ENCODE peak calls at places on chromosomes 16 and 17, in ten cellular contexts. One of them, this sample, is unnamed.
A peak's percentile ranks its signal among the peaks of the same experiment; 100 is the strongest.

GRCh38 chr16:27235055-27235937 is 32.0 kb downstream of the KDM8 start:
- DNase-seq in thoracic aorta: peak; percentile 57
- DNase-seq in RCC 7860: peak; percentile 57
- DNase-seq in effector CD4-positive, alpha-beta T cell: peak; percentile 91
- DNase-seq in H9: peak; percentile 52
- DNase-seq in progenitor cell of endocrine pancreas: no peak
- DNase-seq in OCI-LY7: peak; percentile 78
- DNase-seq in NCI-H1417 treated with DMSO at 0.1 percent for 48 hours: no peak
- DNase-seq in posterior cingulate gyrus: peak; percentile 69
- DNase-seq in psoas muscle: peak; percentile 92
- DNase-seq in this sample: peak; percentile 88

GRCh38 chr16:69057400-69058378 is 47.8 kb upstream of the HAS3 start:
- DNase-seq in thoracic aorta: no peak
- DNase-seq in RCC 7860: peak; percentile 87
- DNase-seq in effector CD4-positive, alpha-beta T cell: no peak
- DNase-seq in H9: no peak
- DNase-seq in progenitor cell of endocrine pancreas: no peak
- DNase-seq in OCI-LY7: no peak
- DNase-seq in NCI-H1417 treated with DMSO at 0.1 percent for 48 hours: no peak
- DNase-seq in posterior cingulate gyrus: no peak
- DNase-seq in psoas muscle: peak; percentile 60
- DNase-seq in this sample: no peak

GRCh38 chr16:17509194-17509593 is 38.4 kb upstream of the XYLT1 start:
- DNase-seq in thoracic aorta: no peak
- DNase-seq in RCC 7860: no peak
- DNase-seq in effector CD4-positive, alpha-beta T cell: no peak
- DNase-seq in H9: no peak
- DNase-seq in progenitor cell of endocrine pancreas: no peak
- DNase-seq in OCI-LY7: no peak
- DNase-seq in NCI-H1417 treated with DMSO at 0.1 percent for 48 hours: no peak
- DNase-seq in posterior cingulate gyrus: no peak
- DNase-seq in psoas muscle: no peak
- DNase-seq in this sample: no peak

GRCh38 chr17:77164483-77165030 is 23.8 kb downstream of the SEC14L1 start:
- DNase-seq in thoracic aorta: no peak
- DNase-seq in RCC 7860: no peak
- DNase-seq in effector CD4-positive, alpha-beta T cell: no peak
- DNase-seq in H9: no peak
- DNase-seq in progenitor cell of endocrine pancreas: no peak
- DNase-seq in OCI-LY7: no peak
- DNase-seq in NCI-H1417 treated with DMSO at 0.1 percent for 48 hours: no peak
- DNase-seq in posterior cingulate gyrus: no peak
- DNase-seq in psoas muscle: no peak
- DNase-seq in this sample: no peak

GRCh38 chr16:79536958-79537357 is 63.6 kb downstream of the MAF start:
- DNase-seq in thoracic aorta: no peak
- DNase-seq in RCC 7860: no peak
- DNase-seq in effector CD4-positive, alpha-beta T cell: no peak
- DNase-seq in H9: no peak
- DNase-seq in progenitor cell of endocrine pancreas: no peak
- DNase-seq in OCI-LY7: no peak
- DNase-seq in NCI-H1417 treated with DMSO at 0.1 percent for 48 hours: no peak
- DNase-seq in posterior cingulate gyrus: no peak
- DNase-seq in psoas muscle: no peak
- DNase-seq in this sample: no peak

GRCh38 chr16:645852-646678 is 3.1 kb upstream of the WDR90 start:
- DNase-seq in thoracic aorta: no peak
- DNase-seq in RCC 7860: no peak
- DNase-seq in effector CD4-positive, alpha-beta T cell: no peak
- DNase-seq in H9: no peak
- DNase-seq in progenitor cell of endocrine pancreas: no peak
- DNase-seq in OCI-LY7: no peak
- DNase-seq in NCI-H1417 treated with DMSO at 0.1 percent for 48 hours: no peak
- DNase-seq in posterior cingulate gyrus: no peak
- DNase-seq in psoas muscle: peak; percentile 80
- DNase-seq in this sample: no peak

GRCh38 chr16:2150418-2151187 is 2.2 kb downstream of the RAB26 start:
- DNase-seq in thoracic aorta: no peak
- DNase-seq in RCC 7860: peak; percentile 67
- DNase-seq in effector CD4-positive, alpha-beta T cell: no peak
- DNase-seq in H9: peak; percentile 89
- DNase-seq in progenitor cell of endocrine pancreas: no peak
- DNase-seq in OCI-LY7: peak; percentile 38
- DNase-seq in NCI-H1417 treated with DMSO at 0.1 percent for 48 hours: no peak
- DNase-seq in posterior cingulate gyrus: no peak
- DNase-seq in psoas muscle: no peak
- DNase-seq in this sample: no peak

GRCh38 chr17:29694923-29695563 is 72.3 kb upstream of the CORO6 start:
- DNase-seq in thoracic aorta: no peak
- DNase-seq in RCC 7860: no peak
- DNase-seq in effector CD4-positive, alpha-beta T cell: no peak
- DNase-seq in H9: no peak
- DNase-seq in progenitor cell of endocrine pancreas: no peak
- DNase-seq in OCI-LY7: no peak
- DNase-seq in NCI-H1417 treated with DMSO at 0.1 percent for 48 hours: no peak
- DNase-seq in posterior cingulate gyrus: no peak
- DNase-seq in psoas muscle: no peak
- DNase-seq in this sample: no peak

GRCh38 chr16:51125992-51126391 is 25.1 kb downstream of the SALL1 start:
- DNase-seq in thoracic aorta: no peak
- DNase-seq in RCC 7860: no peak
- DNase-seq in effector CD4-positive, alpha-beta T cell: no peak
- DNase-seq in H9: no peak
- DNase-seq in progenitor cell of endocrine pancreas: no peak
- DNase-seq in OCI-LY7: no peak
- DNase-seq in NCI-H1417 treated with DMSO at 0.1 percent for 48 hours: no peak
- DNase-seq in posterior cingulate gyrus: no peak
- DNase-seq in psoas muscle: no peak
- DNase-seq in this sample: no peak

GRCh38 chr17:28996554-28997096 is 9.2 kb downstream of the SEZ6 start:
- DNase-seq in thoracic aorta: no peak
- DNase-seq in RCC 7860: no peak
- DNase-seq in effector CD4-positive, alpha-beta T cell: no peak
- DNase-seq in H9: no peak
- DNase-seq in progenitor cell of endocrine pancreas: no peak
- DNase-seq in OCI-LY7: no peak
- DNase-seq in NCI-H1417 treated with DMSO at 0.1 percent for 48 hours: no peak
- DNase-seq in posterior cingulate gyrus: no peak
- DNase-seq in psoas muscle: no peak
- DNase-seq in this sample: no peak

GRCh38 chr17:35242158-35242804 is 591 bp upstream of the SLFN5 start:
- DNase-seq in thoracic aorta: no peak
- DNase-seq in RCC 7860: peak; percentile 41
- DNase-seq in effector CD4-positive, alpha-beta T cell: peak; percentile 81
- DNase-seq in H9: peak; percentile 95
- DNase-seq in progenitor cell of endocrine pancreas: peak; percentile 68
- DNase-seq in OCI-LY7: peak; percentile 57
- DNase-seq in NCI-H1417 treated with DMSO at 0.1 percent for 48 hours: no peak
- DNase-seq in posterior cingulate gyrus: peak; percentile 17
- DNase-seq in psoas muscle: peak; percentile 82
- DNase-seq in this sample: peak; percentile 24

GRCh38 chr17:28582513-28582912 is 5.8 kb upstream of the ALDOC start:
- DNase-seq in thoracic aorta: no peak
- DNase-seq in RCC 7860: no peak
- DNase-seq in effector CD4-positive, alpha-beta T cell: no peak
- DNase-seq in H9: no peak
- DNase-seq in progenitor cell of endocrine pancreas: no peak
- DNase-seq in OCI-LY7: no peak
- DNase-seq in NCI-H1417 treated with DMSO at 0.1 percent for 48 hours: no peak
- DNase-seq in posterior cingulate gyrus: no peak
- DNase-seq in psoas muscle: no peak
- DNase-seq in this sample: no peak

GRCh38 chr16:10256855-10257641 is 74.8 kb upstream of the GRIN2A start:
- DNase-seq in thoracic aorta: no peak
- DNase-seq in RCC 7860: no peak
- DNase-seq in effector CD4-positive, alpha-beta T cell: peak; percentile 26
- DNase-seq in H9: peak; percentile 75
- DNase-seq in progenitor cell of endocrine pancreas: no peak
- DNase-seq in OCI-LY7: peak; percentile 67
- DNase-seq in NCI-H1417 treated with DMSO at 0.1 percent for 48 hours: no peak
- DNase-seq in posterior cingulate gyrus: peak; percentile 16
- DNase-seq in psoas muscle: no peak
- DNase-seq in this sample: no peak

GRCh38 chr16:11106726-11107125 is 149.3 kb downstream of the SOCS1 start:
- DNase-seq in thoracic aorta: no peak
- DNase-seq in RCC 7860: no peak
- DNase-seq in effector CD4-positive, alpha-beta T cell: no peak
- DNase-seq in H9: no peak
- DNase-seq in progenitor cell of endocrine pancreas: no peak
- DNase-seq in OCI-LY7: no peak
- DNase-seq in NCI-H1417 treated with DMSO at 0.1 percent for 48 hours: no peak
- DNase-seq in posterior cingulate gyrus: no peak
- DNase-seq in psoas muscle: no peak
- DNase-seq in this sample: no peak

GRCh38 chr17:48175692-48176450 is 68.3 kb downstream of the SNX11 start:
- DNase-seq in thoracic aorta: no peak
- DNase-seq in RCC 7860: no peak
- DNase-seq in effector CD4-positive, alpha-beta T cell: no peak
- DNase-seq in H9: no peak
- DNase-seq in progenitor cell of endocrine pancreas: no peak
- DNase-seq in OCI-LY7: no peak
- DNase-seq in NCI-H1417 treated with DMSO at 0.1 percent for 48 hours: no peak
- DNase-seq in posterior cingulate gyrus: no peak
- DNase-seq in psoas muscle: no peak
- DNase-seq in this sample: no peak

GRCh38 chr17:39150795-39151679 is at the start of gene PLXDC1:
- DNase-seq in thoracic aorta: no peak
- DNase-seq in RCC 7860: no peak
- DNase-seq in effector CD4-positive, alpha-beta T cell: no peak
- DNase-seq in H9: no peak
- DNase-seq in progenitor cell of endocrine pancreas: peak; percentile 22
- DNase-seq in OCI-LY7: no peak
- DNase-seq in NCI-H1417 treated with DMSO at 0.1 percent for 48 hours: no peak
- DNase-seq in posterior cingulate gyrus: no peak
- DNase-seq in psoas muscle: peak; percentile 58
- DNase-seq in this sample: no peak

GRCh38 chr17:75182319-75182568 is 515 bp downstream of the SUMO2 start:
- DNase-seq in thoracic aorta: no peak
- DNase-seq in RCC 7860: no peak
- DNase-seq in effector CD4-positive, alpha-beta T cell: no peak
- DNase-seq in H9: peak; percentile 46
- DNase-seq in progenitor cell of endocrine pancreas: peak; percentile 16
- DNase-seq in OCI-LY7: no peak
- DNase-seq in NCI-H1417 treated with DMSO at 0.1 percent for 48 hours: no peak
- DNase-seq in posterior cingulate gyrus: no peak
- DNase-seq in psoas muscle: no peak
- DNase-seq in this sample: no peak

GRCh38 chr17:53313746-53314145 is 509.0 kb upstream of the KIF2B start:
- DNase-seq in thoracic aorta: no peak
- DNase-seq in RCC 7860: peak; percentile 23
- DNase-seq in effector CD4-positive, alpha-beta T cell: no peak
- DNase-seq in H9: no peak
- DNase-seq in progenitor cell of endocrine pancreas: no peak
- DNase-seq in OCI-LY7: no peak
- DNase-seq in NCI-H1417 treated with DMSO at 0.1 percent for 48 hours: no peak
- DNase-seq in posterior cingulate gyrus: no peak
- DNase-seq in psoas muscle: no peak
- DNase-seq in this sample: no peak

GRCh38 chr16:68074850-68075249 is 10.3 kb upstream of the NFATC3 start:
- DNase-seq in thoracic aorta: no peak
- DNase-seq in RCC 7860: no peak
- DNase-seq in effector CD4-positive, alpha-beta T cell: no peak
- DNase-seq in H9: no peak
- DNase-seq in progenitor cell of endocrine pancreas: no peak
- DNase-seq in OCI-LY7: peak; percentile 99
- DNase-seq in NCI-H1417 treated with DMSO at 0.1 percent for 48 hours: no peak
- DNase-seq in posterior cingulate gyrus: no peak
- DNase-seq in psoas muscle: no peak
- DNase-seq in this sample: no peak

GRCh38 chr17:73533127-73533526 is 111.1 kb downstream of the SDK2 start:
- DNase-seq in thoracic aorta: no peak
- DNase-seq in RCC 7860: no peak
- DNase-seq in effector CD4-positive, alpha-beta T cell: no peak
- DNase-seq in H9: no peak
- DNase-seq in progenitor cell of endocrine pancreas: no peak
- DNase-seq in OCI-LY7: no peak
- DNase-seq in NCI-H1417 treated with DMSO at 0.1 percent for 48 hours: no peak
- DNase-seq in posterior cingulate gyrus: peak; percentile 26
- DNase-seq in psoas muscle: peak; percentile 57
- DNase-seq in this sample: peak; percentile 66

GRCh38 chr17:17957584-17957916 is 14.7 kb downstream of the TOM1L2 start:
- DNase-seq in thoracic aorta: no peak
- DNase-seq in RCC 7860: no peak
- DNase-seq in effector CD4-positive, alpha-beta T cell: no peak
- DNase-seq in H9: no peak
- DNase-seq in progenitor cell of endocrine pancreas: no peak
- DNase-seq in OCI-LY7: no peak
- DNase-seq in NCI-H1417 treated with DMSO at 0.1 percent for 48 hours: no peak
- DNase-seq in posterior cingulate gyrus: no peak
- DNase-seq in psoas muscle: no peak
- DNase-seq in this sample: no peak

GRCh38 chr17:50426814-50427787 is 1.1 kb downstream of the ACSF2 start:
- DNase-seq in thoracic aorta: no peak
- DNase-seq in RCC 7860: peak; percentile 20
- DNase-seq in effector CD4-positive, alpha-beta T cell: no peak
- DNase-seq in H9: peak; percentile 62
- DNase-seq in progenitor cell of endocrine pancreas: no peak
- DNase-seq in OCI-LY7: peak; percentile 73
- DNase-seq in NCI-H1417 treated with DMSO at 0.1 percent for 48 hours: no peak
- DNase-seq in posterior cingulate gyrus: no peak
- DNase-seq in psoas muscle: no peak
- DNase-seq in this sample: no peak

GRCh38 chr16:82832861-82833260 is 206.1 kb downstream of the CDH13 start:
- DNase-seq in thoracic aorta: no peak
- DNase-seq in RCC 7860: no peak
- DNase-seq in effector CD4-positive, alpha-beta T cell: no peak
- DNase-seq in H9: no peak
- DNase-seq in progenitor cell of endocrine pancreas: no peak
- DNase-seq in OCI-LY7: no peak
- DNase-seq in NCI-H1417 treated with DMSO at 0.1 percent for 48 hours: no peak
- DNase-seq in posterior cingulate gyrus: no peak
- DNase-seq in psoas muscle: no peak
- DNase-seq in this sample: no peak

GRCh38 chr17:50979524-50979927 is 113.4 kb upstream of the TOB1 start:
- DNase-seq in thoracic aorta: no peak
- DNase-seq in RCC 7860: no peak
- DNase-seq in effector CD4-positive, alpha-beta T cell: no peak
- DNase-seq in H9: no peak
- DNase-seq in progenitor cell of endocrine pancreas: no peak
- DNase-seq in OCI-LY7: no peak
- DNase-seq in NCI-H1417 treated with DMSO at 0.1 percent for 48 hours: no peak
- DNase-seq in posterior cingulate gyrus: no peak
- DNase-seq in psoas muscle: no peak
- DNase-seq in this sample: no peak

GRCh38 chr16:17160285-17160854 is 310.4 kb downstream of the XYLT1 start:
- DNase-seq in thoracic aorta: no peak
- DNase-seq in RCC 7860: no peak
- DNase-seq in effector CD4-positive, alpha-beta T cell: no peak
- DNase-seq in H9: no peak
- DNase-seq in progenitor cell of endocrine pancreas: no peak
- DNase-seq in OCI-LY7: no peak
- DNase-seq in NCI-H1417 treated with DMSO at 0.1 percent for 48 hours: no peak
- DNase-seq in posterior cingulate gyrus: no peak
- DNase-seq in psoas muscle: no peak
- DNase-seq in this sample: no peak

GRCh38 chr16:82524939-82525338 is 101.8 kb upstream of the CDH13 start:
- DNase-seq in thoracic aorta: no peak
- DNase-seq in RCC 7860: no peak
- DNase-seq in effector CD4-positive, alpha-beta T cell: no peak
- DNase-seq in H9: no peak
- DNase-seq in progenitor cell of endocrine pancreas: no peak
- DNase-seq in OCI-LY7: no peak
- DNase-seq in NCI-H1417 treated with DMSO at 0.1 percent for 48 hours: no peak
- DNase-seq in posterior cingulate gyrus: no peak
- DNase-seq in psoas muscle: no peak
- DNase-seq in this sample: no peak

GRCh38 chr16:74608944-74609343 is 2.0 kb upstream of the GLG1 start:
- DNase-seq in thoracic aorta: no peak
- DNase-seq in RCC 7860: no peak
- DNase-seq in effector CD4-positive, alpha-beta T cell: peak; percentile 49
- DNase-seq in H9: no peak
- DNase-seq in progenitor cell of endocrine pancreas: no peak
- DNase-seq in OCI-LY7: no peak
- DNase-seq in NCI-H1417 treated with DMSO at 0.1 percent for 48 hours: no peak
- DNase-seq in posterior cingulate gyrus: no peak
- DNase-seq in psoas muscle: no peak
- DNase-seq in this sample: no peak

GRCh38 chr16:55842369-55843104 is 9.6 kb upstream of the CES1 start:
- DNase-seq in thoracic aorta: no peak
- DNase-seq in RCC 7860: peak; percentile 31
- DNase-seq in effector CD4-positive, alpha-beta T cell: no peak
- DNase-seq in H9: no peak
- DNase-seq in progenitor cell of endocrine pancreas: no peak
- DNase-seq in OCI-LY7: peak; percentile 55
- DNase-seq in NCI-H1417 treated with DMSO at 0.1 percent for 48 hours: no peak
- DNase-seq in posterior cingulate gyrus: peak; percentile 30
- DNase-seq in psoas muscle: no peak
- DNase-seq in this sample: no peak

This sample was measured in head of caudate nucleus.